ENCODE peak calls at places on chromosomes 12 and 14, in six cellular contexts. K, X, A, D, R and P are unnamed samples.

GRCh38 chr12:104792570-104792969 is 165.5 kb downstream of the SLC41A2 start:
- DNase-seq in K (no peak), X (peak; percentile 71), A (peak; percentile 90), D (no peak), R (no peak), P (peak; percentile 86)

GRCh38 chr12:93184664-93185368 is 192.9 kb upstream of the NUDT4 start:
- DNase-seq in K (peak; percentile 42), X (no peak), A (no peak), D (no peak), R (no peak), P (peak; percentile 72)

GRCh38 chr14:20400965-20401593 is 12.2 kb downstream of the TEP1 start:
- DNase-seq in K (no peak), X (no peak), A (no peak), D (no peak), R (no peak), P (peak; percentile 64)

GRCh38 chr14:95814363-95815225 is 62.0 kb upstream of the TUNAR start:
- DNase-seq in K (no peak), X (no peak), A (no peak), D (no peak), R (no peak), P (no peak)

GRCh38 chr14:68734231-68734732 is 58.6 kb downstream of the ZFP36L1 start:
- DNase-seq in K (peak; percentile 48), X (peak; percentile 50), A (no peak), D (no peak), R (peak; percentile 31), P (peak; percentile 62)

GRCh38 chr12:83005534-83006197 is 319.0 kb downstream of the TMTC2 start:
- DNase-seq in K (no peak), X (no peak), A (no peak), D (no peak), R (no peak), P (no peak)

GRCh38 chr12:79597910-79598309 is 92.9 kb downstream of the PAWR start:
- DNase-seq in K (no peak), X (no peak), A (peak; percentile 36), D (no peak), R (no peak), P (no peak)

GRCh38 chr14:95523051-95523817 is 6.8 kb upstream of the SYNE3 start:
- DNase-seq in K (no peak), X (peak; percentile 82), A (peak; percentile 81), D (peak; percentile 27), R (peak; percentile 43), P (peak; percentile 13)

GRCh38 chr14:39247256-39247655 is 13.5 kb downstream of the MIA2 start:
- DNase-seq in K (no peak), X (peak; percentile 65), A (peak; percentile 90), D (no peak), R (no peak), P (no peak)

GRCh38 chr12:59036973-59037807 is 116.9 kb upstream of the LRIG3 start:
- DNase-seq in K (no peak), X (peak; percentile 86), A (peak; percentile 90), D (no peak), R (no peak), P (peak; percentile 76)